ENCODE peak calls at places on chromosomes 11 and 22, in nine cellular contexts. One of them, this sample, is unnamed.

GRCh38 chr11:84675631-84676030 is 951.5 kb downstream of the DLG2 start:
- DNase-seq in GM06990: no peak
- DNase-seq in AG04449: no peak
- DNase-seq in nephron progenitor cell: no peak
- DNase-seq in type B pancreatic cell: no peak
- DNase-seq in AG09319: no peak
- DNase-seq in IMR-90: no peak
- DNase-seq in body of pancreas: no peak
- DNase-seq in HFFc6: no peak
- DNase-seq in this sample: no peak

GRCh38 chr11:28757725-28758515 is 649.7 kb downstream of the METTL15 start:
- DNase-seq in IMR-90: peak; percentile 94
- DNase-seq in HFFc6: peak; percentile 70
- DNase-seq in AG09319: no peak
- DNase-seq in body of pancreas: no peak
- DNase-seq in GM06990: no peak
- DNase-seq in AG04449: peak; percentile 89
- DNase-seq in nephron progenitor cell: no peak
- DNase-seq in type B pancreatic cell: no peak
- DNase-seq in this sample: no peak

GRCh38 chr11:128047026-128047425 is 540.3 kb downstream of the ETS1 start:
- DNase-seq in GM06990: no peak
- DNase-seq in type B pancreatic cell: no peak
- DNase-seq in AG09319: no peak
- DNase-seq in AG04449: no peak
- DNase-seq in body of pancreas: no peak
- DNase-seq in IMR-90: peak; percentile 7
- DNase-seq in nephron progenitor cell: no peak
- DNase-seq in HFFc6: no peak
- DNase-seq in this sample: no peak

GRCh38 chr22:43310311-43310710 is 32.9 kb downstream of the SCUBE1 start:
- DNase-seq in GM06990: no peak
- DNase-seq in nephron progenitor cell: no peak
- DNase-seq in type B pancreatic cell: no peak
- DNase-seq in AG09319: no peak
- DNase-seq in body of pancreas: no peak
- DNase-seq in IMR-90: no peak
- DNase-seq in HFFc6: no peak
- DNase-seq in AG04449: no peak
- DNase-seq in this sample: no peak

GRCh38 chr11:103676413-103676812 is 360.0 kb upstream of the DDI1 start:
- DNase-seq in IMR-90: no peak
- DNase-seq in type B pancreatic cell: no peak
- DNase-seq in GM06990: no peak
- DNase-seq in body of pancreas: no peak
- DNase-seq in HFFc6: peak; percentile 3
- DNase-seq in nephron progenitor cell: no peak
- DNase-seq in AG04449: no peak
- DNase-seq in AG09319: no peak
- DNase-seq in this sample: no peak

GRCh38 chr22:36562261-36562835 is 33.4 kb upstream of the EIF3D start:
- DNase-seq in nephron progenitor cell: no peak
- DNase-seq in AG09319: no peak
- DNase-seq in GM06990: no peak
- DNase-seq in AG04449: no peak
- DNase-seq in IMR-90: peak; percentile 43
- DNase-seq in type B pancreatic cell: no peak
- DNase-seq in HFFc6: peak; percentile 37
- DNase-seq in body of pancreas: no peak
- DNase-seq in this sample: no peak

GRCh38 chr22:41534219-41534618 is 10.1 kb downstream of the POLR3H start:
- DNase-seq in type B pancreatic cell: no peak
- DNase-seq in nephron progenitor cell: no peak
- DNase-seq in AG09319: no peak
- DNase-seq in GM06990: no peak
- DNase-seq in AG04449: no peak
- DNase-seq in IMR-90: no peak
- DNase-seq in HFFc6: no peak
- DNase-seq in body of pancreas: no peak
- DNase-seq in this sample: no peak

GRCh38 chr11:132158091-132158490 is 787.7 kb downstream of the NTM start:
- DNase-seq in IMR-90: peak; percentile 14
- DNase-seq in AG04449: no peak
- DNase-seq in body of pancreas: no peak
- DNase-seq in GM06990: no peak
- DNase-seq in HFFc6: peak; percentile 6
- DNase-seq in nephron progenitor cell: no peak
- DNase-seq in type B pancreatic cell: no peak
- DNase-seq in AG09319: no peak
- DNase-seq in this sample: no peak

GRCh38 chr22:22753526-22754267 is 109.3 kb downstream of the GGTLC2 start:
- DNase-seq in IMR-90: peak; percentile 21
- DNase-seq in nephron progenitor cell: peak; percentile 73
- DNase-seq in type B pancreatic cell: no peak
- DNase-seq in HFFc6: peak; percentile 6
- DNase-seq in AG04449: no peak
- DNase-seq in GM06990: peak; percentile 31
- DNase-seq in AG09319: no peak
- DNase-seq in body of pancreas: peak; percentile 68
- DNase-seq in this sample: peak; percentile 87
- TF ChIP-seq CTCF in IMR-90: peak; percentile 54
- TF ChIP-seq CTCF in nephron progenitor cell: peak; percentile 59
- TF ChIP-seq CTCF in type B pancreatic cell: peak; percentile 74
- TF ChIP-seq CTCF in HFFc6: peak; percentile 77
- TF ChIP-seq CTCF in AG04449: peak; percentile 72
- TF ChIP-seq CTCF in GM06990: peak; percentile 79
- TF ChIP-seq CTCF in AG09319: peak; percentile 56
- TF ChIP-seq CTCF in body of pancreas: peak; percentile 62
- TF ChIP-seq CTCF in this sample: peak; percentile 92

GRCh38 chr11:65479184-65480145 is 19.4 kb upstream of the MALAT1 start:
- DNase-seq in type B pancreatic cell: no peak
- DNase-seq in IMR-90: peak; percentile 95
- DNase-seq in HFFc6: peak; percentile 93
- DNase-seq in AG04449: peak; percentile 81
- DNase-seq in body of pancreas: peak; percentile 84
- DNase-seq in GM06990: no peak
- DNase-seq in nephron progenitor cell: no peak
- DNase-seq in AG09319: peak; percentile 78
- DNase-seq in this sample: no peak
- TF ChIP-seq CTCF in type B pancreatic cell: peak; percentile 35
- TF ChIP-seq CTCF in IMR-90: peak; percentile 61
- TF ChIP-seq CTCF in HFFc6: peak; percentile 70
- TF ChIP-seq CTCF in AG04449: peak; percentile 52
- TF ChIP-seq CTCF in body of pancreas: no peak
- TF ChIP-seq CTCF in GM06990: peak; percentile 13
- TF ChIP-seq CTCF in nephron progenitor cell: no peak
- TF ChIP-seq CTCF in AG09319: peak; percentile 50
- TF ChIP-seq CTCF in this sample: peak; percentile 13

DNA sequence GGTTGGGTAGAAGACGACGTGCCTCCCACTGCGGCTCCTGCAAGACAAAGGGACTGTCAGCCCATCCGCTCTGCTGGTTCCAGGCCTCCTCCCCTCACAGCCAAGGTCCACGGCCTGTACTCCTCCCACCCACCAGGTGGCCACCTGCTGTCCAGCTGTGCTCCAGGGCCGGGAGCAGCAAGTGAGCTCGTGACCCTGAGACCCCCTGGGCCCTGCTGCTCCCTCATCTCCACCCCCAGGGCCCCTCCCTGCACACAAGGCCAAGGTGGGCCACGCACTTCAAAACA is 27.4 kb downstream of the TSPAN4 start:
- DNase-seq in AG04449: no peak
- DNase-seq in nephron progenitor cell: peak; percentile 53
- DNase-seq in GM06990: no peak
- DNase-seq in IMR-90: no peak
- DNase-seq in body of pancreas: no peak
- DNase-seq in HFFc6: no peak
- DNase-seq in AG09319: no peak
- DNase-seq in type B pancreatic cell: no peak
- DNase-seq in this sample: no peak
- TF ChIP-seq CTCF in AG04449: peak; percentile 33
- TF ChIP-seq CTCF in nephron progenitor cell: peak; percentile 30
- TF ChIP-seq CTCF in GM06990: no peak
- TF ChIP-seq CTCF in IMR-90: peak; percentile 11
- TF ChIP-seq CTCF in body of pancreas: no peak
- TF ChIP-seq CTCF in HFFc6: peak; percentile 60
- TF ChIP-seq CTCF in AG09319: no peak
- TF ChIP-seq CTCF in type B pancreatic cell: peak; percentile 53
- TF ChIP-seq CTCF in this sample: no peak

DNA sequence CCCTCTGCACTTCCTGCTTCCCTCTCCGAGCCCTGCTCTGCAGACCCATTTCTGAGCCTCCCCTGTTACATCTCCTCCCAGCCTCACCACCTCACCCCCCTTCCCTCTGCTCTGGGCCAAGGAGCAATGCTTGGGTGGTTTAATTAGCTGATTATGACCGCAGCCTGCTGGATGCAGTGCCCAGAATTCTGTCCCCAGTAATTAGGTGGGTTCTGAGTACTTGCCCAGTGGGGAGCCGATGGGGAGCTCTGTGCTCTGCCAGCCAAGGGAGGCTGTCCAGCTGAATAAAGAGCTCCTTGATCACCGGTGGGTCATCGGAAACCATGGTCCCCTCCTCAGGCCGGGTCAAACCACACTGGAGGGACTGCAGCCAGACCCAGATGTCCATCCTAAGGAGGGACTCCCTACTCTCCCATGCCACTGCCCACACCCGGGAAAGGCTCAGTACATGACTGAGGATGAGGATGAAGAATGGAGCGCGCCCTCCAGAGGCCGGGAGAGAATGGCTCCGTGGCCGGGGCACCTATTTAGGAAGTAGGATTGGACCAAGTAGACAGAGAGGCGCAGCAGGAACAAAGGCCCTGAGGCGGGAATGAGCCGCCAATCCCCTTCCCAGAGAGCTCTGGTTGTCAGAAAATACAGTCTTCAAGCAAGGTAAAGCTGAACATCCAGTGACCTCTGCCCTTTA is 9.1 kb downstream of the ARRB1 start:
- DNase-seq in AG09319: no peak
- DNase-seq in AG04449: no peak
- DNase-seq in nephron progenitor cell: no peak
- DNase-seq in type B pancreatic cell: no peak
- DNase-seq in body of pancreas: no peak
- DNase-seq in IMR-90: no peak
- DNase-seq in GM06990: no peak
- DNase-seq in HFFc6: no peak
- DNase-seq in this sample: no peak
- TF ChIP-seq CTCF in AG09319: no peak
- TF ChIP-seq CTCF in AG04449: no peak
- TF ChIP-seq CTCF in nephron progenitor cell: no peak
- TF ChIP-seq CTCF in type B pancreatic cell: no peak
- TF ChIP-seq CTCF in body of pancreas: no peak
- TF ChIP-seq CTCF in IMR-90: no peak
- TF ChIP-seq CTCF in GM06990: no peak
- TF ChIP-seq CTCF in HFFc6: no peak
- TF ChIP-seq CTCF in this sample: no peak

This sample was measured in MM.1S.